ENCODE peak calls at places on chromosomes 6 and 20, in four cellular contexts. F is DND-41, W is DMS153, X is NCI-H1694. D is an unnamed sample.

GRCh38 chr20:7411075-7411474 is 529.2 kb downstream of the HAO1 start:
- DNase-seq in X (no peak), W (no peak), F (no peak), D (no peak)

GRCh38 chr20:47612670-47613069 is 111.0 kb downstream of the NCOA3 start:
- DNase-seq in W (no peak), F (no peak), X (no peak), D (no peak)

GRCh38 chr6:16286151-16286522 is 47.8 kb downstream of the GMPR start:
- DNase-seq in X (peak), F (no peak), W (no peak), D (no peak)

GRCh38 chr6:67567842-67568241 is 1067.2 kb upstream of the ADGRB3 start:
- DNase-seq in X (no peak), W (no peak), F (no peak), D (no peak)

GRCh38 chr20:25238319-25239037 is 9.4 kb upstream of the PYGB start:
- DNase-seq in F (no peak), X (no peak), W (no peak), D (no peak)

GRCh38 chr20:23386304-23387117 is 24.5 kb downstream of the GZF1 start:
- DNase-seq in X (no peak), F (no peak), W (no peak), D (no peak)

GRCh38 chr20:32028647-32029372 is 18.6 kb downstream of the CCM2L start:
- DNase-seq in X (no peak), W (peak), F (no peak), D (no peak)

GRCh38 chr6:155660243-155660977 is 204.8 kb upstream of the NOX3 start:
- DNase-seq in W (no peak), X (no peak), F (no peak), D (no peak)

GRCh38 chr20:19361801-19362200 is 149.4 kb downstream of the SLC24A3 start:
- DNase-seq in W (no peak), F (no peak), X (no peak), D (no peak)

GRCh38 chr20:10946124-10946880 is 272.5 kb upstream of the JAG1 start:
- DNase-seq in W (no peak), X (no peak), F (no peak), D (no peak)

GRCh38 chr6:38404355-38404754 is 235.4 kb downstream of the BTBD9 start:
- DNase-seq in W (no peak), F (no peak), X (no peak), D (no peak)